ENCODE peak calls at places on chromosomes 16 and 17, in six cellular contexts. G is prostate gland, A is A549, F is transverse colon, X is ovary, T is heart left ventricle. D is an unnamed sample.

GRCh38 chr17:35404360-35404759 is 27.9 kb downstream of the SLFN12 start:
- DNase-seq in G (no peak), X (no peak), T (no peak), A (peak; percentile 11), F (no peak), D (no peak)

GRCh38 chr16:86546638-86547013 is 8.4 kb downstream of the MTHFSD start:
- DNase-seq in A (no peak), T (no peak), F (no peak), G (peak; percentile 43), X (no peak), D (no peak)

GRCh38 chr17:13016881-13017622 is 775 bp downstream of the ELAC2 start:
- DNase-seq in A (no peak), X (no peak), G (no peak), F (no peak), T (no peak), D (peak; percentile 52)

GRCh38 chr17:3976675-3977171 is 12.5 kb upstream of the ATP2A3 start:
- DNase-seq in A (no peak), F (peak; percentile 93), G (peak; percentile 93), T (peak; percentile 94), X (peak; percentile 31), D (peak; percentile 90)

GRCh38 chr16:57299009-57299718 is 14.7 kb upstream of the PLLP start:
- DNase-seq in T (no peak), F (peak; percentile 50), G (no peak), X (no peak), A (peak; percentile 86), D (peak; percentile 26)

GRCh38 chr16:87060026-87060986 is 256.9 kb downstream of the C16orf95 start:
- DNase-seq in A (peak; percentile 16), T (peak; percentile 56), F (no peak), X (peak; percentile 40), G (no peak), D (no peak)

GRCh38 chr16:50152386-50152806 is 710 bp upstream of the TENT4B start:
- DNase-seq in G (peak; percentile 20), A (peak; percentile 56), T (no peak), X (peak; percentile 48), F (peak; percentile 62), D (peak; percentile 81)

GRCh38 chr16:29770250-29770929 is 7.7 kb upstream of the ZG16 start:
- DNase-seq in G (no peak), T (no peak), X (no peak), A (no peak), F (no peak), D (no peak)

GRCh38 chr16:70788668-70789161 is 12.2 kb downstream of the VAC14 start:
- DNase-seq in A (no peak), T (no peak), X (no peak), F (no peak), G (no peak), D (no peak)

GRCh38 chr16:50153648-50154368 is 702 bp downstream of the TENT4B start:
- DNase-seq in T (peak; percentile 36), F (no peak), G (peak; percentile 14), A (no peak), X (peak; percentile 21), D (no peak)

GRCh38 chr16:28623172-28623711 is 13.4 kb upstream of the SULT1A1 start:
- DNase-seq in G (no peak), X (no peak), T (peak; percentile 51), A (peak; percentile 32), F (peak; percentile 85), D (peak; percentile 62)

GRCh38 chr17:47604268-47604927 is 45.3 kb upstream of the KPNB1 start:
- DNase-seq in A (no peak), G (no peak), X (no peak), F (no peak), T (peak; percentile 60), D (no peak)

GRCh38 chr17:29138184-29138955 is 41.8 kb downstream of the MYO18A start:
- DNase-seq in G (no peak), F (no peak), A (no peak), X (no peak), T (peak; percentile 25), D (no peak)

GRCh38 chr16:4376126-4376819 is 4.6 kb downstream of the VASN start:
- DNase-seq in X (peak; percentile 95), A (no peak), T (peak; percentile 93), G (peak; percentile 80), F (peak; percentile 76), D (peak; percentile 75)

GRCh38 chr16:31177136-31177535 is 2.8 kb upstream of the FUS start:
- DNase-seq in T (no peak), A (no peak), F (no peak), X (no peak), G (no peak), D (peak; percentile 50)

GRCh38 chr16:64627781-64628180 is 494.1 kb downstream of the CDH11 start:
- DNase-seq in X (no peak), T (peak; percentile 71), A (no peak), F (no peak), G (no peak), D (no peak)

GRCh38 chr17:40564883-40565744 is at the start of gene CCR7:
- DNase-seq in T (no peak), G (no peak), A (no peak), F (peak; percentile 58), X (no peak), D (peak; percentile 93)

GRCh38 chr16:17205279-17206139 is 265.3 kb downstream of the XYLT1 start:
- DNase-seq in F (no peak), G (peak; percentile 76), X (no peak), A (no peak), T (no peak), D (no peak)

GRCh38 chr17:4895121-4895520 is 4.2 kb upstream of the C17orf107 start:
- DNase-seq in A (no peak), G (no peak), T (no peak), F (no peak), X (no peak), D (no peak)

GRCh38 chr16:49947907-49948678 is 76.9 kb upstream of the CNEP1R1 start:
- DNase-seq in T (no peak), G (no peak), X (no peak), F (no peak), A (no peak), D (no peak)

GRCh38 chr16:84823484-84823883 is 3.7 kb downstream of the CRISPLD2 start:
- DNase-seq in G (no peak), T (peak; percentile 18), X (peak; percentile 42), A (no peak), F (no peak), D (no peak)

GRCh38 chr16:4935231-4935855 is 1.6 kb downstream of the PPL start:
- DNase-seq in G (peak; percentile 91), F (peak; percentile 65), T (peak; percentile 93), X (peak; percentile 87), A (no peak), D (no peak)

GRCh38 chr17:58319181-58320162 is 9.1 kb downstream of the TSPOAP1 start:
- DNase-seq in G (no peak), T (peak; percentile 7), F (no peak), X (no peak), A (no peak), D (peak; percentile 41)

GRCh38 chr17:80785477-80786178 is 206.0 kb upstream of the CHMP6 start:
- DNase-seq in T (no peak), G (no peak), A (no peak), F (no peak), X (no peak), D (no peak)

GRCh38 chr17:47959825-47960655 is 2.4 kb upstream of the PRR15L start:
- DNase-seq in X (no peak), T (no peak), F (peak; percentile 88), A (no peak), G (no peak), D (peak; percentile 88)

GRCh38 chr16:30166202-30166902 is 17.1 kb upstream of the CORO1A start:
- DNase-seq in X (no peak), T (no peak), A (no peak), G (no peak), F (no peak), D (no peak)

GRCh38 chr17:76887809-76888208 is 19.6 kb downstream of the MGAT5B start:
- DNase-seq in G (no peak), X (no peak), A (no peak), F (no peak), T (no peak), D (no peak)

GRCh38 chr17:21113706-21114105 is 13.1 kb upstream of the DHRS7B start:
- DNase-seq in A (no peak), T (no peak), X (no peak), F (no peak), G (no peak), D (no peak)

GRCh38 chr17:59892251-59892848 is 393 bp downstream of the TUBD1 start:
- DNase-seq in G (no peak), T (no peak), X (no peak), A (peak; percentile 24), F (peak; percentile 14), D (no peak)

GRCh38 chr17:17724307-17724921 is 43.2 kb downstream of the RAI1 start:
- DNase-seq in T (no peak), X (no peak), G (no peak), F (no peak), A (no peak), D (no peak)

DNA sequence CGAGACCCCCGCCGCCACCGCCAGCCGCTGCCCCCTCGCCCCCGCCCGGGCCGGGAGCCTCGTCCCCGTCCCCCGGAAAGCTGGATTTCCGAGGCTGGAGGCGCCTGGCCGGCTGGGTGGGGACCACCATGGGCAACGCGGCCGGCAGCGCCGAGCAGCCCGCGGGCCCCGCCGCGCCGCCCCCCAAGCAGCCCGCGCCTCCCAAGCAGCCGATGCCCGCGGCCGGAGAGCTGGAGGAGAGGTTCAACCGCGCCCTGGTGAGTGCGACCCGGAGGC is 250 bp downstream of the FMNL1 start:
- DNase-seq in F (no peak), A (no peak), T (no peak), X (no peak), G (no peak), D (no peak)
- TF ChIP-seq POLR2A in F (no peak), A (no peak), T (no peak), X (no peak), G (no peak), D (no peak)

GRCh38 chr16:52741386-52741785 is 194.4 kb upstream of the TOX3 start:
- DNase-seq in X (no peak), A (no peak), G (no peak), T (no peak), F (no peak), D (no peak)
- H3K4me3 ChIP-seq in X (no peak overlapping the region), A (no peak overlapping the region), G (no peak overlapping the region), T (no peak overlapping the region), F (no peak overlapping the region), D (no peak overlapping the region)

GRCh38 chr17:65122836-65123756 is 14.1 kb upstream of the RGS9 start:
- DNase-seq in A (peak; percentile 94), F (peak; percentile 87), T (peak; percentile 87), X (peak; percentile 82), G (peak; percentile 70), D (peak; percentile 77)
- H3K27ac ChIP-seq in A (peak overlapping the region; percentile 77), F (peak overlapping the region; percentile 93), T (peak overlapping the region; percentile 89), X (peak overlapping the region; percentile 70), G (peak overlapping the region; percentile 89), D (peak overlapping the region; percentile 83)

DNA sequence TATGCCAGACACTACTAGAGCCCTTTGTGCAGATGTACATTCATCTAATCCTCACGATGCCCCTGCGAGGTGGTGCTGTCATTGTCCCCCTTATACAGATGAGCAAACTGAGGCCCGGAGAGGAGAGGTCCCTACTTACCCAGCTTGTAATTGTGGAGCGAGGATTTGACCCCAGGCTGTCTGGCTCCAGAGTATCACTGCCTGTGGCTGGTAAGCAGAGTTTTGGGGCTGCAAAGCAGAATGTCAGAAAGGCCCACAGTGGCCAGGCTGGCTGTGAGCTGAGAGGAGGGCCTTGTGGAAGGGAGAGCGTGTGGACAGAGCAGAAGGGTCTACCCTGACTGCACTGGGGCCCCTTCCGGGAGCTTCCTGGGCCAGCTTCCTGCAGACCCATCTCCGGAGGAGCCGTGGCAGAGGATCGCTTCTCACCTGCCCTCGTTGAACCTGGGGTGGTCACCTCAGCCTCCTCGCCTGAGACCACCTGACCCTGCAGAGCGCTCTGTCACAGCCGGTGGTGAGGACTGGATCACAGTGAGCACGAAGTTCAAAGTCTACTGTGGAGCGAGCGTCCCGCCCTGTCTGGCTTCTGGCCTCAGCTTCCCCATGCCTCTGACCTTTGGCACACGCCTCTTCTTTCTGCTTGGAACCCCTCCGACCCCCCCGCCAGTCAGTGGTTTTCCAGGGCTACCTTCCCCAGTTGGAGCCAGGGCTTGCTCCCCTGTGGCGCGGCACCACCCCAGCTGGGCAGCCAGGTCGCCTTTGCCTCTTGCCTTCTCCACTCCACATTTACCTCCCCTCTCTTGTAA is 12.1 kb downstream of the CMIP start:
- DNase-seq in G (no peak), T (no peak), F (peak; percentile 77), A (no peak), X (no peak), D (no peak)
- TF ChIP-seq POLR2A in G (no peak), T (no peak), F (no peak), A (no peak), X (no peak), D (peak; percentile 32)

D was measured in Peyer's patch.